ENCODE peak calls at places on chromosomes 2 and 18, in eight cellular contexts. One of them, this sample, is unnamed.

GRCh38 chr2:38771632-38772031 is 6.4 kb upstream of the GEMIN6 start:
- DNase-seq in endothelial cell: no peak
- DNase-seq in CD4-positive, alpha-beta memory T cell: no peak
- DNase-seq in NCI-H748 treated with DMSO at 0.1 percent for 48 hours: no peak
- DNase-seq in lower leg skin: no peak
- DNase-seq in stimulated activated CD4-positive, alpha-beta T cell treated with anti-CD3 and anti-CD28 coated beads, TNF-alpha, amount 100 ng/mL, for 4 hours: no peak
- DNase-seq in cerebellar cortex: no peak
- DNase-seq in iris pigment epithelial cell: peak
- DNase-seq in this sample: no peak

GRCh38 chr2:26653207-26654060 is 12.3 kb upstream of the CIB4 start:
- DNase-seq in endothelial cell: no peak
- DNase-seq in CD4-positive, alpha-beta memory T cell: no peak
- DNase-seq in NCI-H748 treated with DMSO at 0.1 percent for 48 hours: no peak
- DNase-seq in lower leg skin: no peak
- DNase-seq in stimulated activated CD4-positive, alpha-beta T cell treated with anti-CD3 and anti-CD28 coated beads, TNF-alpha, amount 100 ng/mL, for 4 hours: no peak
- DNase-seq in iris pigment epithelial cell: no peak
- DNase-seq in cerebellar cortex: no peak
- DNase-seq in this sample: no peak

GRCh38 chr2:235827585-235827992 is 333.7 kb downstream of the AGAP1 start:
- DNase-seq in stimulated activated CD4-positive, alpha-beta T cell treated with anti-CD3 and anti-CD28 coated beads, TNF-alpha, amount 100 ng/mL, for 4 hours: no peak
- DNase-seq in cerebellar cortex: no peak
- DNase-seq in CD4-positive, alpha-beta memory T cell: no peak
- DNase-seq in iris pigment epithelial cell: peak
- DNase-seq in NCI-H748 treated with DMSO at 0.1 percent for 48 hours: no peak
- DNase-seq in endothelial cell: no peak
- DNase-seq in lower leg skin: no peak
- DNase-seq in this sample: no peak

GRCh38 chr2:37590119-37590571 is 81.3 kb downstream of the CDC42EP3 start:
- DNase-seq in CD4-positive, alpha-beta memory T cell: no peak
- DNase-seq in iris pigment epithelial cell: peak
- DNase-seq in lower leg skin: peak
- DNase-seq in cerebellar cortex: no peak
- DNase-seq in NCI-H748 treated with DMSO at 0.1 percent for 48 hours: no peak
- DNase-seq in stimulated activated CD4-positive, alpha-beta T cell treated with anti-CD3 and anti-CD28 coated beads, TNF-alpha, amount 100 ng/mL, for 4 hours: no peak
- DNase-seq in endothelial cell: no peak
- DNase-seq in this sample: no peak

GRCh38 chr2:156399950-156400703 is 36.1 kb upstream of the GPD2 start:
- DNase-seq in endothelial cell: peak
- DNase-seq in NCI-H748 treated with DMSO at 0.1 percent for 48 hours: peak
- DNase-seq in lower leg skin: peak
- DNase-seq in iris pigment epithelial cell: peak
- DNase-seq in CD4-positive, alpha-beta memory T cell: peak
- DNase-seq in cerebellar cortex: peak
- DNase-seq in stimulated activated CD4-positive, alpha-beta T cell treated with anti-CD3 and anti-CD28 coated beads, TNF-alpha, amount 100 ng/mL, for 4 hours: no peak
- DNase-seq in this sample: peak

GRCh38 chr18:59269563-59270214 is 3.6 kb downstream of the RAX start:
- DNase-seq in stimulated activated CD4-positive, alpha-beta T cell treated with anti-CD3 and anti-CD28 coated beads, TNF-alpha, amount 100 ng/mL, for 4 hours: no peak
- DNase-seq in iris pigment epithelial cell: no peak
- DNase-seq in endothelial cell: no peak
- DNase-seq in cerebellar cortex: no peak
- DNase-seq in CD4-positive, alpha-beta memory T cell: no peak
- DNase-seq in NCI-H748 treated with DMSO at 0.1 percent for 48 hours: no peak
- DNase-seq in lower leg skin: no peak
- DNase-seq in this sample: no peak

GRCh38 chr2:189022492-189022891 is 48.3 kb downstream of the COL3A1 start:
- DNase-seq in NCI-H748 treated with DMSO at 0.1 percent for 48 hours: no peak
- DNase-seq in stimulated activated CD4-positive, alpha-beta T cell treated with anti-CD3 and anti-CD28 coated beads, TNF-alpha, amount 100 ng/mL, for 4 hours: no peak
- DNase-seq in endothelial cell: no peak
- DNase-seq in lower leg skin: peak
- DNase-seq in cerebellar cortex: no peak
- DNase-seq in CD4-positive, alpha-beta memory T cell: no peak
- DNase-seq in iris pigment epithelial cell: peak
- DNase-seq in this sample: no peak

GRCh38 chr2:204272089-204272488 is 273.2 kb upstream of the PARD3B start:
- DNase-seq in NCI-H748 treated with DMSO at 0.1 percent for 48 hours: no peak
- DNase-seq in iris pigment epithelial cell: no peak
- DNase-seq in lower leg skin: no peak
- DNase-seq in cerebellar cortex: no peak
- DNase-seq in endothelial cell: no peak
- DNase-seq in stimulated activated CD4-positive, alpha-beta T cell treated with anti-CD3 and anti-CD28 coated beads, TNF-alpha, amount 100 ng/mL, for 4 hours: no peak
- DNase-seq in CD4-positive, alpha-beta memory T cell: no peak
- DNase-seq in this sample: no peak

GRCh38 chr2:56001992-56002391 is 78.4 kb upstream of the EFEMP1 start:
- DNase-seq in iris pigment epithelial cell: no peak
- DNase-seq in endothelial cell: no peak
- DNase-seq in CD4-positive, alpha-beta memory T cell: no peak
- DNase-seq in lower leg skin: no peak
- DNase-seq in cerebellar cortex: no peak
- DNase-seq in stimulated activated CD4-positive, alpha-beta T cell treated with anti-CD3 and anti-CD28 coated beads, TNF-alpha, amount 100 ng/mL, for 4 hours: no peak
- DNase-seq in NCI-H748 treated with DMSO at 0.1 percent for 48 hours: no peak
- DNase-seq in this sample: no peak

GRCh38 chr2:232028631-232029030 is 67.1 kb downstream of the DIS3L2 start:
- DNase-seq in cerebellar cortex: no peak
- DNase-seq in endothelial cell: no peak
- DNase-seq in stimulated activated CD4-positive, alpha-beta T cell treated with anti-CD3 and anti-CD28 coated beads, TNF-alpha, amount 100 ng/mL, for 4 hours: no peak
- DNase-seq in lower leg skin: no peak
- DNase-seq in NCI-H748 treated with DMSO at 0.1 percent for 48 hours: no peak
- DNase-seq in iris pigment epithelial cell: no peak
- DNase-seq in CD4-positive, alpha-beta memory T cell: no peak
- DNase-seq in this sample: no peak

GRCh38 chr2:66539452-66539851 is 104.5 kb downstream of the MEIS1 start:
- DNase-seq in stimulated activated CD4-positive, alpha-beta T cell treated with anti-CD3 and anti-CD28 coated beads, TNF-alpha, amount 100 ng/mL, for 4 hours: no peak
- DNase-seq in endothelial cell: no peak
- DNase-seq in cerebellar cortex: no peak
- DNase-seq in lower leg skin: no peak
- DNase-seq in NCI-H748 treated with DMSO at 0.1 percent for 48 hours: no peak
- DNase-seq in CD4-positive, alpha-beta memory T cell: no peak
- DNase-seq in iris pigment epithelial cell: peak
- DNase-seq in this sample: no peak

GRCh38 chr2:69973335-69973735 is 11.9 kb upstream of the ASPRV1 start:
- DNase-seq in stimulated activated CD4-positive, alpha-beta T cell treated with anti-CD3 and anti-CD28 coated beads, TNF-alpha, amount 100 ng/mL, for 4 hours: no peak
- DNase-seq in lower leg skin: no peak
- DNase-seq in endothelial cell: no peak
- DNase-seq in NCI-H748 treated with DMSO at 0.1 percent for 48 hours: no peak
- DNase-seq in cerebellar cortex: no peak
- DNase-seq in CD4-positive, alpha-beta memory T cell: no peak
- DNase-seq in iris pigment epithelial cell: peak
- DNase-seq in this sample: no peak

GRCh38 chr2:53202063-53202462 is 565.5 kb upstream of the CHAC2 start:
- DNase-seq in iris pigment epithelial cell: peak
- DNase-seq in cerebellar cortex: peak
- DNase-seq in lower leg skin: peak
- DNase-seq in stimulated activated CD4-positive, alpha-beta T cell treated with anti-CD3 and anti-CD28 coated beads, TNF-alpha, amount 100 ng/mL, for 4 hours: no peak
- DNase-seq in NCI-H748 treated with DMSO at 0.1 percent for 48 hours: peak
- DNase-seq in endothelial cell: no peak
- DNase-seq in CD4-positive, alpha-beta memory T cell: no peak
- DNase-seq in this sample: peak

GRCh38 chr2:113876503-113877387 is 13.1 kb upstream of the ACTR3 start:
- DNase-seq in NCI-H748 treated with DMSO at 0.1 percent for 48 hours: no peak
- DNase-seq in iris pigment epithelial cell: no peak
- DNase-seq in CD4-positive, alpha-beta memory T cell: peak
- DNase-seq in stimulated activated CD4-positive, alpha-beta T cell treated with anti-CD3 and anti-CD28 coated beads, TNF-alpha, amount 100 ng/mL, for 4 hours: peak
- DNase-seq in lower leg skin: no peak
- DNase-seq in cerebellar cortex: no peak
- DNase-seq in endothelial cell: no peak
- DNase-seq in this sample: no peak

GRCh38 chr2:18149660-18150246 is 271.3 kb downstream of the KCNS3 start:
- DNase-seq in NCI-H748 treated with DMSO at 0.1 percent for 48 hours: peak
- DNase-seq in stimulated activated CD4-positive, alpha-beta T cell treated with anti-CD3 and anti-CD28 coated beads, TNF-alpha, amount 100 ng/mL, for 4 hours: no peak
- DNase-seq in endothelial cell: no peak
- DNase-seq in CD4-positive, alpha-beta memory T cell: no peak
- DNase-seq in lower leg skin: no peak
- DNase-seq in cerebellar cortex: peak
- DNase-seq in iris pigment epithelial cell: peak
- DNase-seq in this sample: peak

GRCh38 chr2:237278593-237278992 is 135.4 kb downstream of the COL6A3 start:
- DNase-seq in CD4-positive, alpha-beta memory T cell: no peak
- DNase-seq in NCI-H748 treated with DMSO at 0.1 percent for 48 hours: no peak
- DNase-seq in cerebellar cortex: peak
- DNase-seq in endothelial cell: no peak
- DNase-seq in iris pigment epithelial cell: peak
- DNase-seq in lower leg skin: peak
- DNase-seq in stimulated activated CD4-positive, alpha-beta T cell treated with anti-CD3 and anti-CD28 coated beads, TNF-alpha, amount 100 ng/mL, for 4 hours: no peak
- DNase-seq in this sample: no peak

GRCh38 chr2:81206216-81206615 is 901.7 kb upstream of the LRRTM1 start:
- DNase-seq in NCI-H748 treated with DMSO at 0.1 percent for 48 hours: no peak
- DNase-seq in CD4-positive, alpha-beta memory T cell: no peak
- DNase-seq in iris pigment epithelial cell: no peak
- DNase-seq in lower leg skin: no peak
- DNase-seq in endothelial cell: no peak
- DNase-seq in stimulated activated CD4-positive, alpha-beta T cell treated with anti-CD3 and anti-CD28 coated beads, TNF-alpha, amount 100 ng/mL, for 4 hours: no peak
- DNase-seq in cerebellar cortex: no peak
- DNase-seq in this sample: no peak

GRCh38 chr2:132977812-132978529 is 308.0 kb upstream of the LYPD1 start:
- DNase-seq in lower leg skin: no peak
- DNase-seq in CD4-positive, alpha-beta memory T cell: no peak
- DNase-seq in NCI-H748 treated with DMSO at 0.1 percent for 48 hours: no peak
- DNase-seq in endothelial cell: no peak
- DNase-seq in iris pigment epithelial cell: peak
- DNase-seq in cerebellar cortex: no peak
- DNase-seq in stimulated activated CD4-positive, alpha-beta T cell treated with anti-CD3 and anti-CD28 coated beads, TNF-alpha, amount 100 ng/mL, for 4 hours: no peak
- DNase-seq in this sample: peak

GRCh38 chr2:9771481-9772017 is 71.7 kb upstream of the TAF1B start:
- DNase-seq in CD4-positive, alpha-beta memory T cell: no peak
- DNase-seq in stimulated activated CD4-positive, alpha-beta T cell treated with anti-CD3 and anti-CD28 coated beads, TNF-alpha, amount 100 ng/mL, for 4 hours: no peak
- DNase-seq in cerebellar cortex: peak
- DNase-seq in iris pigment epithelial cell: peak
- DNase-seq in lower leg skin: no peak
- DNase-seq in endothelial cell: no peak
- DNase-seq in NCI-H748 treated with DMSO at 0.1 percent for 48 hours: no peak
- DNase-seq in this sample: peak